ENCODE peak calls at places on chromosomes 11 and 22, in six cellular contexts. B is skeletal muscle cell, O is HL-60, A is K562, T is transverse colon, J is lower leg skin. G is an unnamed sample.
A peak's percentile ranks its signal among the peaks of the same experiment; 100 is the strongest.

GRCh38 chr22:44112191-44112590 is 68.5 kb upstream of the PARVG start:
- DNase-seq in B (no peak), O (no peak), A (no peak), T (no peak), J (no peak), G (no peak)

GRCh38 chr11:94010136-94010535 is 11.0 kb upstream of the HEPHL1 start:
- DNase-seq in B (no peak), O (no peak), A (no peak), T (no peak), J (no peak), G (no peak)

GRCh38 chr11:112369374-112369773 is 108.7 kb upstream of the PLET1 start:
- DNase-seq in B (no peak), O (no peak), A (no peak), T (no peak), J (no peak), G (no peak)

GRCh38 chr11:40380871-40381270 is 1078.6 kb downstream of the LRRC4C start:
- DNase-seq in B (no peak), O (no peak), A (no peak), T (no peak), J (no peak), G (no peak)

GRCh38 chr11:122375687-122376399 is 259.8 kb upstream of the BLID start:
- DNase-seq in B (no peak), O (peak; percentile 23), A (no peak), T (no peak), J (no peak), G (no peak)

GRCh38 chr22:21752276-21752675 is 16.7 kb upstream of the YPEL1 start:
- DNase-seq in B (no peak), O (no peak), A (no peak), T (no peak), J (no peak), G (no peak)

GRCh38 chr11:108561535-108561991 is 32.0 kb downstream of the EXPH5 start:
- DNase-seq in B (no peak), O (no peak), A (no peak), T (no peak), J (no peak), G (no peak)

GRCh38 chr11:70324354-70325115 is 54.0 kb downstream of the PPFIA1 start:
- DNase-seq in B (no peak), O (no peak), A (no peak), T (no peak), J (no peak), G (no peak)

GRCh38 chr22:35630387-35630793 is 13.3 kb upstream of the MB start:
- DNase-seq in B (no peak), O (no peak), A (no peak), T (no peak), J (no peak), G (peak; percentile 30)

GRCh38 chr22:48585916-48586798 is 1241.5 kb downstream of the BRD1 start:
- DNase-seq in B (no peak), O (no peak), A (no peak), T (no peak), J (no peak), G (no peak)
- H3K4me3 ChIP-seq in B (no peak overlapping the region), O (no peak overlapping the region), A (no peak overlapping the region), T (no peak overlapping the region), J (no peak overlapping the region), G (no peak overlapping the region)

DNA sequence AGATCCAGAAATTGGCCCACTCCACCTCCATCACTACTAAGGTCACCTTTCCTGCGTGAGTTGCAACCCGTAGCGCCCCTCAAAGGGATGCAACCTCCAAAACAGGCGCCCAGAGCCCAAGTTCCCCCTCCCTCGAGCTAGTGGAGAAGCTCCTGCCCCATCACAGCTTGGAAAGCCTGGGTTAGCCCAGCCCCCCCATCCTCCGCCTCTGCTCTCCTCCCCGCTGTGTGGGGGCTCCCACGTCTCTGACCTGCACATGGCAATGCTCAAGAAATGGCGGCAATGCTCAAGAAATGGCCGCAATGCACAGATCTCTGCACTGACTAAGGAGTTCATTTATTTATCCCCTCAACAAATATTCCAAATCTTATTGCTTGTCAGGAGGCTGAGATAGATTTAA is 932 bp upstream of the RASL10A start:
- DNase-seq in B (no peak), O (no peak), A (no peak), T (no peak), J (no peak), G (no peak)
- H3K4me3 ChIP-seq in B (no peak overlapping the region), O (no peak overlapping the region), A (no peak overlapping the region), T (no peak overlapping the region), J (no peak overlapping the region), G (no peak overlapping the region)

GRCh38 chr11:119299416-119299815 is 17.5 kb downstream of the MCAM start:
- DNase-seq in B (no peak), O (no peak), A (no peak), T (no peak), J (no peak), G (no peak)
- H3K4me3 ChIP-seq in B (no peak overlapping the region), O (no peak overlapping the region), A (no peak overlapping the region), T (no peak overlapping the region), J (no peak overlapping the region), G (no peak overlapping the region)

DNA sequence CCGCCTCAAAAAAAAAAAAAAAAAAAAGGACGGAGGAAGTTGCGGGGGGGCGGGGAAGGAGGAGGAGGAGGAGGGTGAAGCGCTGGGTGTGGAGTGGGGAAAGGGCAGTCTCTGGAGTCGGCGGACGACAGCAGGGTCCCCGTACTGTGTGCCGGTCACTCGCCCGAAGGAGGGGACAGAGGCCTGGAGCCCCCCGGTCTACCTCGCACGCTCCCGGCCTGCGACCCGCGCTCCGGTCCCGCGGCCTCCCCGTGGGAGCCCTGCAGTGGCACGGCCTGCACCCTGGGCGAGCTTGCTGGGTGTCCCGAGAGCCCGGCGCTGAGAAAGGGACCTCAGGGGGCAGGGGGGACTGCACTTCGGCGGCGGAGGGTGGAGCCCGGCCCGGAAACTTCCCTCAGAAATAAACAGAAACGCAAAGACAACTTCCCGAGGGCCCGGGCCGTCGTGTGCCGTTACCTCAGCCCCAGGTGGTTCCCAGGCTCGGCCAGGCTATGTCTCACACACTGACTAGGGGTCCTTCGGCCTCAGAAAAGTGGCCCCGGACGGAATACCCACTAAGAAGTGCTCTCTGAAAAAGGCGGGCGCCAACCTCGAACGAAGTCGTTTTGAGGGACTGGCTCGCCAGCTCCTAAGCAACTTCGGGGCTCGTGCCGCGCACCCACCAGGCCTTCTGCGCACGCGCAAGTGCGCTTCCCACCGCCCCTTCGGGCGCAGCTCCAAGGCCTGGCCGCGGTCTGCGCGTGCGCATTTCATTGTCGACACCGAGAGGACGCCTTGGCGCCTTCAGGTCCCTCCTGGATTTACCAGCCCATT is at the start of gene MAJIN:
- DNase-seq in B (peak; percentile 9), O (no peak), A (peak; percentile 95), T (peak; percentile 90), J (peak; percentile 49), G (peak; percentile 30)
- H3K4me3 ChIP-seq in B (peak within 1 kb of the TSS; percentile 43), O (no peak within 1 kb of the TSS), A (peak within 1 kb of the TSS; percentile 2), T (peak within 1 kb of the TSS; percentile 46), J (no peak within 1 kb of the TSS), G (peak within 1 kb of the TSS; percentile 45)

GRCh38 chr11:64713031-64713780 is 9.8 kb downstream of the NRXN2 start:
- DNase-seq in B (no peak), O (no peak), A (peak; percentile 27), T (peak; percentile 26), J (no peak), G (no peak)
- H3K4me3 ChIP-seq in B (no peak overlapping the region), O (no peak overlapping the region), A (no peak overlapping the region), T (peak overlapping the region; percentile 1), J (no peak overlapping the region), G (no peak overlapping the region)

DNA sequence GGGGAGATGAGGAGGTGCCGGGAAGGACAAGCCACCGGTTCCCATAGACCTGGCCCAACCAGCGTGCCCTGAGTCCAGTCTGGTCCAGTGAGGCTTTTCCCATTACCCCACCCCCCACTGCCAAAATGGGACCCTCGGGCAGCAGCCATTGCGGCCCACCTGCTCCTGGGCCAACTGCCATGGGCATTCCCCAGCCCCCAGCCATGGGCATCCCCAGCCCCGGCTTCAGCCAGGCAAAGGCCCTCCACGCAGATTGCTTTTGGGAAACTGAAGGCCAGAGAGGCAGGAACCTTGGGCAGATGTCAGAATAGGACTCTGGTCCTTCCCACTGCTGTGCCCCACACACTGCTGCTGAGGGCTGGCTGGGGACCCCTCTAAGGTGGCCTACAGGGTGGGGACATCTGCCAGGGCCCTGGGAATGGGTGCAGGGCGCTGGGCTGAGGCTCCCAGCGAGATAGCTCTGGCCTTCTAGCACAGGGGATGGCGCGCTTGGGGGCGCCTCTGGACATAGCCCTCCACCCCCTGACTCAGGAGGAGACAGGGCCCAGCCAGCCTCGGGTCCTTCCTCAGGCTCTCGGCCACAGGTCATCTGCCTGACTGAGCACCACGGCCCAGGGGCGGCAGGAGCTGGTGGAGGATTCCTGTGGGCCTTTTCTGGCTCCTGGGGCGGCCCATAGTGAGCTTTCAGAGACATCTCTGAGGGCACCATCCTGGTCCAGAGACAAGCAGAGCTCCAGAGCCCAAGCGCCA is 4.9 kb downstream of the PIM3 start:
- DNase-seq in B (no peak), O (no peak), A (no peak), T (peak; percentile 16), J (no peak), G (no peak)
- H3K4me3 ChIP-seq in B (no peak overlapping the region), O (no peak overlapping the region), A (no peak overlapping the region), T (no peak overlapping the region), J (no peak overlapping the region), G (no peak overlapping the region)

GRCh38 chr11:124738713-124739478 is 846 bp upstream of the NRGN start:
- DNase-seq in B (no peak), O (no peak), A (no peak), T (no peak), J (no peak), G (no peak)
- H3K4me3 ChIP-seq in B (peak overlapping the region; percentile 59), O (no peak overlapping the region), A (no peak overlapping the region), T (peak overlapping the region; percentile 83), J (no peak overlapping the region), G (peak overlapping the region; percentile 65)